ENCODE peak calls at places on chromosomes 12 and 14, in five cellular contexts. O is mucosa of gallbladder; U is activated gamma-delta T cell; Y is CD8-positive, alpha-beta T cell; C is DMS153. D is an unnamed sample.

GRCh38 chr12:27048822-27049752 is 26.7 kb downstream of the MED21 start:
- DNase-seq in O (no peak), U (no peak), Y (no peak), C (no peak), D (no peak)

GRCh38 chr12:13350381-13350780 is 153.9 kb downstream of the EMP1 start:
- DNase-seq in O (no peak), U (no peak), Y (no peak), C (no peak), D (no peak)

GRCh38 chr12:11595080-11595479 is 54.4 kb upstream of the ETV6 start:
- DNase-seq in O (no peak), U (no peak), Y (no peak), C (no peak), D (no peak)

GRCh38 chr14:81319946-81320345 is 80.2 kb downstream of the STON2 start:
- DNase-seq in O (no peak), U (no peak), Y (no peak), C (no peak), D (no peak)

GRCh38 chr12:49776858-49777257 is 35.5 kb downstream of the TMBIM6 start:
- DNase-seq in O (no peak), U (no peak), Y (no peak), C (no peak), D (no peak)

GRCh38 chr12:21651821-21652220 is 5.8 kb downstream of the LDHB start:
- DNase-seq in O (no peak), U (no peak), Y (no peak), C (no peak), D (no peak)

GRCh38 chr12:108302471-108303311 is 36.4 kb downstream of the CMKLR1 start:
- DNase-seq in O (peak; percentile 71), U (no peak), Y (no peak), C (no peak), D (no peak)

GRCh38 chr14:93035917-93036651 is 79.6 kb downstream of the ITPK1 start:
- DNase-seq in O (peak; percentile 60), U (no peak), Y (no peak), C (no peak), D (no peak)

GRCh38 chr14:102893452-102893851 is 29.0 kb upstream of the AMN start:
- DNase-seq in O (peak; percentile 81), U (no peak), Y (no peak), C (no peak), D (peak; percentile 93)

GRCh38 chr12:12506541-12506940 is 56.1 kb downstream of the DUSP16 start:
- DNase-seq in O (peak; percentile 32), U (no peak), Y (no peak), C (no peak), D (no peak)

GRCh38 chr14:77485901-77486678 is 12.5 kb downstream of the ISM2 start:
- DNase-seq in O (no peak), U (no peak), Y (no peak), C (no peak), D (no peak)